ENCODE peak calls at places on chromosomes 3 and 15, in five cellular contexts. L is mesenchymal stem cell; O is stomach; W is effector memory CD4-positive, alpha-beta T cell; N is NT2/D1. Z is an unnamed sample.

GRCh38 chr3:14890470-14890869 is 56.9 kb upstream of the NR2C2 start:
- DNase-seq in O (no peak), W (no peak), L (no peak), N (no peak), Z (no peak)

GRCh38 chr3:23365066-23365465 is 161.9 kb downstream of the UBE2E2 start:
- DNase-seq in O (no peak), L (no peak), W (no peak), N (no peak), Z (no peak)

GRCh38 chr3:54888162-54888561 is 39.7 kb downstream of the LRTM1 start:
- DNase-seq in W (no peak), L (no peak), N (no peak), O (no peak), Z (no peak)

GRCh38 chr15:67133738-67134576 is 68.6 kb downstream of the SMAD3 start:
- DNase-seq in N (peak; percentile 39), W (peak; percentile 64), O (no peak), L (peak; percentile 91), Z (no peak)

GRCh38 chr3:139718415-139718814 is 40.6 kb upstream of the NMNAT3 start:
- DNase-seq in O (no peak), L (peak; percentile 53), W (no peak), N (peak; percentile 63), Z (peak; percentile 4)

GRCh38 chr3:65548848-65549625 is 489.7 kb downstream of the MAGI1 start:
- DNase-seq in N (peak; percentile 20), L (peak; percentile 17), W (no peak), O (no peak), Z (no peak)

GRCh38 chr3:39668420-39668819 is 141.0 kb upstream of the MYRIP start:
- DNase-seq in L (peak; percentile 37), N (peak; percentile 57), W (no peak), O (no peak), Z (peak; percentile 59)

GRCh38 chr3:127090218-127091160 is 102.4 kb upstream of the PRR23E start:
- DNase-seq in N (no peak), L (no peak), O (no peak), W (no peak), Z (no peak)

GRCh38 chr3:13546667-13547171 is 2.2 kb upstream of the FBLN2 start:
- DNase-seq in O (no peak), L (peak; percentile 69), W (no peak), N (peak; percentile 20), Z (no peak)

GRCh38 chr3:72767927-72768880 is 80.0 kb downstream of the SHQ1 start:
- DNase-seq in N (peak; percentile 25), L (no peak), W (no peak), O (no peak), Z (no peak)

GRCh38 chr15:97482521-97482920 is 478.0 kb upstream of the ARRDC4 start:
- DNase-seq in O (no peak), W (no peak), N (peak; percentile 8), L (no peak), Z (no peak)

GRCh38 chr15:28075482-28076029 is 23.6 kb downstream of the OCA2 start:
- DNase-seq in N (no peak), O (no peak), L (no peak), W (no peak), Z (no peak)

GRCh38 chr3:21673393-21673792 is 77.6 kb downstream of the ZNF385D start:
- DNase-seq in O (no peak), L (no peak), W (no peak), N (no peak), Z (no peak)

GRCh38 chr15:64158363-64159134 is 4.3 kb downstream of the PPIB start:
- DNase-seq in L (no peak), W (no peak), O (no peak), N (no peak), Z (no peak)

GRCh38 chr3:46883252-46884185 is 6.0 kb downstream of the PTH1R start:
- DNase-seq in O (no peak), L (peak; percentile 29), W (no peak), N (no peak), Z (peak; percentile 72)

GRCh38 chr3:156661158-156661557 is 13.2 kb upstream of the TIPARP start:
- DNase-seq in N (no peak), O (no peak), L (no peak), W (no peak), Z (no peak)

GRCh38 chr3:30333903-30334302 is 272.5 kb upstream of the TGFBR2 start:
- DNase-seq in N (no peak), W (no peak), L (no peak), O (no peak), Z (no peak)

GRCh38 chr3:163626753-163627152 is 1451.5 kb downstream of the SI start:
- DNase-seq in N (no peak), O (no peak), L (no peak), W (no peak), Z (no peak)

GRCh38 chr3:52193059-52193458 is 4.9 kb upstream of the ALAS1 start:
- DNase-seq in L (peak; percentile 31), O (no peak), N (no peak), W (no peak), Z (no peak)

GRCh38 chr15:85430406-85431204 is 50.2 kb downstream of the AKAP13 start:
- DNase-seq in W (no peak), N (no peak), O (no peak), L (no peak), Z (peak; percentile 86)

GRCh38 chr15:65217526-65218482 is 6.5 kb upstream of the CILP start:
- DNase-seq in N (no peak), O (no peak), L (no peak), W (no peak), Z (no peak)

GRCh38 chr3:23776352-23776891 is 29.3 kb upstream of the UBE2E1 start:
- DNase-seq in W (no peak), O (no peak), L (peak; percentile 84), N (no peak), Z (no peak)

GRCh38 chr3:66276705-66277274 is 56.0 kb downstream of the SLC25A26 start:
- DNase-seq in L (peak; percentile 74), O (peak; percentile 68), W (peak; percentile 29), N (peak; percentile 70), Z (peak; percentile 52)

GRCh38 chr3:169454823-169455222 is 208.7 kb downstream of the MECOM start:
- DNase-seq in O (no peak), N (no peak), L (peak; percentile 5), W (no peak), Z (no peak)

GRCh38 chr15:50854594-50855490 is 53.6 kb upstream of the AP4E1 start:
- DNase-seq in N (no peak), L (peak; percentile 46), W (no peak), O (no peak), Z (peak; percentile 24)

GRCh38 chr3:135809038-135809437 is 156.5 kb upstream of the PPP2R3A start:
- DNase-seq in N (no peak), O (no peak), L (no peak), W (no peak), Z (no peak)

GRCh38 chr15:63442080-63442479 is 60.4 kb upstream of the CA12 start:
- DNase-seq in N (no peak), L (no peak), O (no peak), W (no peak), Z (no peak)

GRCh38 chr3:157460253-157460652 is 23.6 kb downstream of the PTX3 start:
- DNase-seq in W (no peak), N (no peak), L (no peak), O (no peak), Z (no peak)

GRCh38 chr3:42090973-42091731 is at the start of gene TRAK1:
- DNase-seq in N (no peak), L (no peak), O (no peak), W (no peak), Z (no peak)

GRCh38 chr3:58528629-58529028 is 8.4 kb downstream of the ACOX2 start:
- DNase-seq in L (peak; percentile 27), O (peak; percentile 88), W (no peak), N (no peak), Z (no peak)

GRCh38 chr3:128385080-128385832 is 81.4 kb downstream of the DNAJB8 start:
- DNase-seq in O (peak; percentile 77), L (no peak), N (no peak), W (no peak), Z (no peak)

GRCh38 chr15:88624156-88624970 is 3.2 kb downstream of the AEN start:
- DNase-seq in O (no peak), L (peak; percentile 76), W (no peak), N (no peak), Z (peak; percentile 59)

GRCh38 chr15:88623632-88624031 is 2.5 kb downstream of the AEN start:
- DNase-seq in W (no peak), O (no peak), N (no peak), L (no peak), Z (peak; percentile 32)

GRCh38 chr15:88625943-88626741 is 5.0 kb downstream of the AEN start:
- DNase-seq in W (no peak), O (no peak), L (no peak), N (no peak), Z (no peak)

GRCh38 chr15:88623061-88623460 is 1.9 kb downstream of the AEN start:
- DNase-seq in O (no peak), W (no peak), L (peak; percentile 85), N (no peak), Z (peak; percentile 29)

GRCh38 chr15:88624971-88625290 is 3.8 kb downstream of the AEN start:
- DNase-seq in N (no peak), W (no peak), O (no peak), L (no peak), Z (peak; percentile 8)
- H3K4me3 ChIP-seq in N (no peak overlapping the region), W (peak overlapping the region; percentile 26), O (no peak overlapping the region), L (no peak overlapping the region), Z (no peak overlapping the region)

GRCh38 chr3:119783883-119784282 is 2.0 kb downstream of the NR1I2 start:
- DNase-seq in N (no peak), W (no peak), O (no peak), L (no peak), Z (no peak)
- H3K9me3 ChIP-seq in N (no peaks in the 10 kb centered on the region), W (no peaks in the 10 kb centered on the region), O (no peaks in the 10 kb centered on the region), L (no peaks in the 10 kb centered on the region), Z (no peaks in the 10 kb centered on the region)

DNA sequence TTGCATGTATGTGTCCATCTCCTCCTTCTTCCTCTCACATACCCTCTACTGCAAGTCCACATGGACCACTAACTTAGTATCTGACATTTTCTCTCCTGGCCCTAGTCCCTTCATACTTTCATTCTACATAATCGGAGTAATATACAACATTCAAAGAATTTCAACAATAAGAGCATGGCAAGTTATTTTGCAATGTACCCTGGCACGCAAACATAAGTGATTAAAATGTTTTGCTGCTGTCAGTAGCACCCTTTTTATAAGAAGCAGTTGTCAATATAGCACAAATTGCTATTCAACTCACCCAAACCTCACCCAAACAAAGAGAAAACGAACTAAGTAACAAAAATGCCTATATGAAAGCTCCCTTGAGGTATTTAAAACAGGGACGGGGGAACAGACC is 1.8 kb downstream of the TOP2B start:
- DNase-seq in W (no peak), O (no peak), N (no peak), L (no peak), Z (no peak)
- H3K4me1 ChIP-seq in W (peaks cover 9% of the 10 kb centered on the region), O (peaks cover 24% of the 10 kb centered on the region), N (no peaks in the 10 kb centered on the region), L (no peaks in the 10 kb centered on the region), Z (peaks cover 28% of the 10 kb centered on the region)

GRCh38 chr15:37090543-37091175 is 9.7 kb downstream of the MEIS2 start:
- DNase-seq in O (no peak), W (no peak), L (no peak), N (no peak), Z (no peak)
- H3K4me3 ChIP-seq in O (no peak overlapping the region), W (no peak overlapping the region), L (no peak overlapping the region), N (no peak overlapping the region), Z (no peak overlapping the region)